ENCODE peak calls at places on chromosomes 1 and 21, in four cellular contexts. Y, V, N and M are unnamed samples.
A peak's percentile ranks its signal among the peaks of the same experiment; 100 is the strongest.

GRCh38 chr1:192974701-192975100 is 84.5 kb downstream of the UCHL5 start:
- DNase-seq in N (no peak), V (peak; percentile 34), Y (no peak), M (no peak)

GRCh38 chr1:181044449-181044966 is 10.7 kb downstream of the MR1 start:
- DNase-seq in Y (no peak), V (no peak), N (no peak), M (no peak)

GRCh38 chr1:186330758-186331157 is 44.3 kb downstream of the TPR start:
- DNase-seq in N (peak; percentile 25), Y (no peak), V (no peak), M (no peak)

GRCh38 chr1:159853417-159853816 is 9.0 kb downstream of the VSIG8 start:
- DNase-seq in N (peak; percentile 21), Y (no peak), V (no peak), M (no peak)

GRCh38 chr1:9400425-9401079 is 107.9 kb downstream of the SPSB1 start:
- DNase-seq in N (peak; percentile 42), Y (no peak), V (no peak), M (no peak)

GRCh38 chr1:19450811-19451564 is 34.4 kb downstream of the CAPZB start:
- DNase-seq in V (peak; percentile 91), N (peak; percentile 63), Y (no peak), M (peak; percentile 78)

GRCh38 chr1:156865258-156865657 is 4.6 kb downstream of the NTRK1 start:
- DNase-seq in Y (no peak), N (no peak), V (no peak), M (no peak)

GRCh38 chr1:229283183-229283611 is 12.3 kb downstream of the RAB4A start:
- DNase-seq in Y (no peak), N (no peak), V (no peak), M (no peak)

GRCh38 chr1:243712890-243713425 is 137.1 kb downstream of the AKT3 start:
- DNase-seq in V (no peak), Y (no peak), N (no peak), M (no peak)

GRCh38 chr21:45104560-45104959 is 30.2 kb downstream of the ADARB1 start:
- DNase-seq in V (no peak), Y (no peak), N (peak; percentile 39), M (no peak)

GRCh38 chr21:43768868-43769167 is 7.3 kb downstream of the CSTB start:
- DNase-seq in Y (no peak), V (no peak), N (no peak), M (no peak)

GRCh38 chr1:208159542-208160258 is 84.5 kb downstream of the PLXNA2 start:
- DNase-seq in V (peak; percentile 93), Y (no peak), N (no peak), M (peak; percentile 87)

GRCh38 chr1:81305997-81306452 is 494.7 kb upstream of the ADGRL2 start:
- DNase-seq in Y (no peak), V (peak; percentile 39), N (peak; percentile 64), M (peak; percentile 29)

GRCh38 chr1:63893976-63894375 is 120.2 kb downstream of the ROR1 start:
- DNase-seq in V (no peak), N (peak; percentile 57), Y (no peak), M (no peak)

GRCh38 chr1:69987881-69988280 is 217.5 kb downstream of the LRRC40 start:
- DNase-seq in N (no peak), V (no peak), Y (no peak), M (no peak)

GRCh38 chr1:44024031-44024902 is 7.0 kb downstream of the SLC6A9 start:
- DNase-seq in N (no peak), V (no peak), Y (no peak), M (no peak)

GRCh38 chr1:81337226-81337625 is 463.5 kb upstream of the ADGRL2 start:
- DNase-seq in Y (no peak), N (no peak), V (no peak), M (no peak)

GRCh38 chr1:7373936-7374760 is 396.9 kb upstream of the VAMP3 start:
- DNase-seq in V (no peak), N (no peak), Y (no peak), M (no peak)

GRCh38 chr1:44212355-44213221 is 683 bp upstream of the DMAP1 start:
- DNase-seq in N (no peak), Y (no peak), V (no peak), M (no peak)

GRCh38 chr1:159056069-159056698 is 20.4 kb downstream of the AIM2 start:
- DNase-seq in V (no peak), Y (no peak), N (peak; percentile 6), M (no peak)

GRCh38 chr1:43253876-43254275 is 15.9 kb upstream of the TMEM125 start:
- DNase-seq in Y (no peak), V (no peak), N (no peak), M (no peak)

GRCh38 chr1:68028566-68028965 is 21.9 kb downstream of the DIRAS3 start:
- DNase-seq in Y (no peak), V (peak; percentile 30), N (no peak), M (no peak)

GRCh38 chr1:94501426-94501825 is 40.1 kb downstream of the F3 start:
- DNase-seq in Y (no peak), V (no peak), N (no peak), M (no peak)

GRCh38 chr21:42257091-42257760 is 38.3 kb downstream of the ABCG1 start:
- DNase-seq in Y (no peak), N (no peak), V (no peak), M (no peak)

GRCh38 chr1:37930246-37931142 is 16.4 kb downstream of the INPP5B start:
- DNase-seq in Y (peak; percentile 30), N (no peak), V (no peak), M (no peak)